ENCODE peak calls at places on chromosomes 13 and 19, in ten cellular contexts. One of them, this sample, is unnamed.

GRCh38 chr19:14472202-14472961 is 2.8 kb downstream of the PTGER1 start:
- DNase-seq in NCI-H345: peak
- DNase-seq in fibroblast of mammary gland: peak
- DNase-seq in NCI-H524 treated with DMSO at 0.1 percent for 48 hours: no peak
- DNase-seq in GM04504: no peak
- DNase-seq in fibroblast of lung: no peak
- DNase-seq in stimulated activated CD4-positive, alpha-beta T cell treated with anti-CD3 and anti-CD28 coated beads, Interleukin-15, amount 100 ng/mL, for 48 hours: peak
- DNase-seq in RKO: no peak
- DNase-seq in suprapubic skin: peak
- DNase-seq in effector memory CD4-positive, alpha-beta T cell: peak
- DNase-seq in this sample: no peak

GRCh38 chr19:19372656-19373416 is 32.6 kb upstream of the GATAD2A start:
- DNase-seq in suprapubic skin: no peak
- DNase-seq in stimulated activated CD4-positive, alpha-beta T cell treated with anti-CD3 and anti-CD28 coated beads, Interleukin-15, amount 100 ng/mL, for 48 hours: no peak
- DNase-seq in effector memory CD4-positive, alpha-beta T cell: no peak
- DNase-seq in RKO: peak
- DNase-seq in fibroblast of lung: no peak
- DNase-seq in GM04504: no peak
- DNase-seq in NCI-H345: no peak
- DNase-seq in NCI-H524 treated with DMSO at 0.1 percent for 48 hours: no peak
- DNase-seq in fibroblast of mammary gland: peak
- DNase-seq in this sample: no peak

GRCh38 chr19:3656073-3656746 is 29.6 kb upstream of the CACTIN start:
- DNase-seq in NCI-H345: no peak
- DNase-seq in RKO: no peak
- DNase-seq in NCI-H524 treated with DMSO at 0.1 percent for 48 hours: peak
- DNase-seq in suprapubic skin: no peak
- DNase-seq in fibroblast of lung: peak
- DNase-seq in GM04504: peak
- DNase-seq in fibroblast of mammary gland: peak
- DNase-seq in effector memory CD4-positive, alpha-beta T cell: no peak
- DNase-seq in stimulated activated CD4-positive, alpha-beta T cell treated with anti-CD3 and anti-CD28 coated beads, Interleukin-15, amount 100 ng/mL, for 48 hours: no peak
- DNase-seq in this sample: no peak

GRCh38 chr13:29483211-29483610 is 112.3 kb downstream of the SLC7A1 start:
- DNase-seq in NCI-H524 treated with DMSO at 0.1 percent for 48 hours: no peak
- DNase-seq in stimulated activated CD4-positive, alpha-beta T cell treated with anti-CD3 and anti-CD28 coated beads, Interleukin-15, amount 100 ng/mL, for 48 hours: no peak
- DNase-seq in GM04504: no peak
- DNase-seq in fibroblast of lung: no peak
- DNase-seq in effector memory CD4-positive, alpha-beta T cell: no peak
- DNase-seq in fibroblast of mammary gland: no peak
- DNase-seq in RKO: no peak
- DNase-seq in NCI-H345: no peak
- DNase-seq in suprapubic skin: no peak
- DNase-seq in this sample: no peak

GRCh38 chr19:575527-576506 is 3.4 kb downstream of the BSG start:
- DNase-seq in suprapubic skin: peak
- DNase-seq in GM04504: no peak
- DNase-seq in effector memory CD4-positive, alpha-beta T cell: no peak
- DNase-seq in RKO: peak
- DNase-seq in stimulated activated CD4-positive, alpha-beta T cell treated with anti-CD3 and anti-CD28 coated beads, Interleukin-15, amount 100 ng/mL, for 48 hours: no peak
- DNase-seq in NCI-H345: no peak
- DNase-seq in NCI-H524 treated with DMSO at 0.1 percent for 48 hours: no peak
- DNase-seq in fibroblast of mammary gland: peak
- DNase-seq in fibroblast of lung: peak
- DNase-seq in this sample: no peak

GRCh38 chr13:103004790-103005307 is 61.4 kb downstream of the SLC10A2 start:
- DNase-seq in effector memory CD4-positive, alpha-beta T cell: no peak
- DNase-seq in fibroblast of mammary gland: no peak
- DNase-seq in stimulated activated CD4-positive, alpha-beta T cell treated with anti-CD3 and anti-CD28 coated beads, Interleukin-15, amount 100 ng/mL, for 48 hours: no peak
- DNase-seq in NCI-H524 treated with DMSO at 0.1 percent for 48 hours: no peak
- DNase-seq in NCI-H345: no peak
- DNase-seq in suprapubic skin: no peak
- DNase-seq in GM04504: no peak
- DNase-seq in RKO: no peak
- DNase-seq in fibroblast of lung: no peak
- DNase-seq in this sample: no peak

GRCh38 chr13:93776936-93777335 is 550.3 kb downstream of the GPC6 start:
- DNase-seq in stimulated activated CD4-positive, alpha-beta T cell treated with anti-CD3 and anti-CD28 coated beads, Interleukin-15, amount 100 ng/mL, for 48 hours: no peak
- DNase-seq in fibroblast of lung: peak
- DNase-seq in RKO: peak
- DNase-seq in NCI-H345: no peak
- DNase-seq in effector memory CD4-positive, alpha-beta T cell: no peak
- DNase-seq in GM04504: peak
- DNase-seq in suprapubic skin: no peak
- DNase-seq in NCI-H524 treated with DMSO at 0.1 percent for 48 hours: no peak
- DNase-seq in fibroblast of mammary gland: peak
- DNase-seq in this sample: no peak

GRCh38 chr19:38267780-38268430 is 3.5 kb downstream of the SPINT2 start:
- DNase-seq in NCI-H345: no peak
- DNase-seq in NCI-H524 treated with DMSO at 0.1 percent for 48 hours: no peak
- DNase-seq in fibroblast of lung: no peak
- DNase-seq in fibroblast of mammary gland: no peak
- DNase-seq in RKO: no peak
- DNase-seq in suprapubic skin: no peak
- DNase-seq in effector memory CD4-positive, alpha-beta T cell: no peak
- DNase-seq in GM04504: no peak
- DNase-seq in stimulated activated CD4-positive, alpha-beta T cell treated with anti-CD3 and anti-CD28 coated beads, Interleukin-15, amount 100 ng/mL, for 48 hours: no peak
- DNase-seq in this sample: no peak

GRCh38 chr13:44976949-44977583 is 12.2 kb downstream of the NUFIP1 start:
- DNase-seq in RKO: no peak
- DNase-seq in effector memory CD4-positive, alpha-beta T cell: no peak
- DNase-seq in suprapubic skin: no peak
- DNase-seq in stimulated activated CD4-positive, alpha-beta T cell treated with anti-CD3 and anti-CD28 coated beads, Interleukin-15, amount 100 ng/mL, for 48 hours: no peak
- DNase-seq in GM04504: no peak
- DNase-seq in NCI-H345: no peak
- DNase-seq in NCI-H524 treated with DMSO at 0.1 percent for 48 hours: no peak
- DNase-seq in fibroblast of lung: no peak
- DNase-seq in fibroblast of mammary gland: no peak
- DNase-seq in this sample: no peak

GRCh38 chr13:27117158-27117557 is 54.5 kb downstream of the USP12 start:
- DNase-seq in suprapubic skin: no peak
- DNase-seq in GM04504: no peak
- DNase-seq in stimulated activated CD4-positive, alpha-beta T cell treated with anti-CD3 and anti-CD28 coated beads, Interleukin-15, amount 100 ng/mL, for 48 hours: no peak
- DNase-seq in effector memory CD4-positive, alpha-beta T cell: no peak
- DNase-seq in RKO: no peak
- DNase-seq in fibroblast of mammary gland: no peak
- DNase-seq in NCI-H345: no peak
- DNase-seq in NCI-H524 treated with DMSO at 0.1 percent for 48 hours: no peak
- DNase-seq in fibroblast of lung: peak
- DNase-seq in this sample: no peak

GRCh38 chr19:35720648-35721047 is 2.8 kb downstream of the KMT2B start:
- DNase-seq in NCI-H345: no peak
- DNase-seq in fibroblast of mammary gland: no peak
- DNase-seq in GM04504: no peak
- DNase-seq in NCI-H524 treated with DMSO at 0.1 percent for 48 hours: no peak
- DNase-seq in RKO: no peak
- DNase-seq in stimulated activated CD4-positive, alpha-beta T cell treated with anti-CD3 and anti-CD28 coated beads, Interleukin-15, amount 100 ng/mL, for 48 hours: no peak
- DNase-seq in suprapubic skin: no peak
- DNase-seq in effector memory CD4-positive, alpha-beta T cell: no peak
- DNase-seq in fibroblast of lung: no peak
- DNase-seq in this sample: no peak